ENCODE peak calls at places on chromosomes 16 and 17, in seven cellular contexts. One of them, this sample, is unnamed.
A peak's percentile ranks its signal among the peaks of the same experiment; 100 is the strongest.

GRCh38 chr17:29243792-29244191 is 2.9 kb upstream of the CRYBA1 start:
- DNase-seq in K562: peak; percentile 50
- DNase-seq in uterus: no peak
- DNase-seq in testis: peak; percentile 39
- DNase-seq in lower leg skin: no peak
- DNase-seq in stomach: no peak
- DNase-seq in endothelial cell of umbilical vein: no peak
- DNase-seq in this sample: no peak

GRCh38 chr17:1031711-1032110 is 34.8 kb downstream of the TIMM22 start:
- DNase-seq in endothelial cell of umbilical vein: no peak
- DNase-seq in lower leg skin: no peak
- DNase-seq in testis: peak; percentile 57
- DNase-seq in uterus: peak; percentile 76
- DNase-seq in K562: no peak
- DNase-seq in stomach: no peak
- DNase-seq in this sample: peak; percentile 83

GRCh38 chr16:84806256-84806889 is 13.4 kb upstream of the CRISPLD2 start:
- DNase-seq in testis: peak; percentile 35
- DNase-seq in K562: peak; percentile 75
- DNase-seq in stomach: peak; percentile 42
- DNase-seq in uterus: no peak
- DNase-seq in endothelial cell of umbilical vein: peak; percentile 80
- DNase-seq in lower leg skin: no peak
- DNase-seq in this sample: peak; percentile 78

GRCh38 chr17:18160128-18160856 is 23.3 kb upstream of the ALKBH5 start:
- DNase-seq in lower leg skin: no peak
- DNase-seq in endothelial cell of umbilical vein: no peak
- DNase-seq in uterus: no peak
- DNase-seq in stomach: no peak
- DNase-seq in K562: no peak
- DNase-seq in testis: no peak
- DNase-seq in this sample: no peak

GRCh38 chr16:83689385-83689831 is 118.4 kb upstream of the HSBP1 start:
- DNase-seq in endothelial cell of umbilical vein: peak; percentile 3
- DNase-seq in stomach: no peak
- DNase-seq in K562: no peak
- DNase-seq in testis: no peak
- DNase-seq in uterus: peak; percentile 17
- DNase-seq in lower leg skin: no peak
- DNase-seq in this sample: no peak

GRCh38 chr17:67143318-67143717 is 99.0 kb downstream of the CACNG1 start:
- DNase-seq in stomach: no peak
- DNase-seq in uterus: no peak
- DNase-seq in lower leg skin: no peak
- DNase-seq in endothelial cell of umbilical vein: no peak
- DNase-seq in testis: no peak
- DNase-seq in K562: no peak
- DNase-seq in this sample: no peak

GRCh38 chr16:53035176-53035942 is 17.3 kb downstream of the CHD9NB start:
- DNase-seq in uterus: no peak
- DNase-seq in lower leg skin: no peak
- DNase-seq in testis: no peak
- DNase-seq in endothelial cell of umbilical vein: no peak
- DNase-seq in K562: no peak
- DNase-seq in stomach: no peak
- DNase-seq in this sample: no peak

GRCh38 chr16:11152677-11153321 is 103.2 kb downstream of the SOCS1 start:
- DNase-seq in uterus: no peak
- DNase-seq in K562: peak; percentile 41
- DNase-seq in endothelial cell of umbilical vein: peak; percentile 15
- DNase-seq in lower leg skin: no peak
- DNase-seq in testis: no peak
- DNase-seq in stomach: no peak
- DNase-seq in this sample: no peak

GRCh38 chr17:72117470-72117747 is 3.4 kb upstream of the SOX9 start:
- DNase-seq in stomach: no peak
- DNase-seq in K562: no peak
- DNase-seq in testis: no peak
- DNase-seq in endothelial cell of umbilical vein: no peak
- DNase-seq in lower leg skin: peak; percentile 87
- DNase-seq in uterus: no peak
- DNase-seq in this sample: no peak

GRCh38 chr17:80263253-80264047 is 2.8 kb downstream of the RNF213 start:
- DNase-seq in K562: peak; percentile 70
- DNase-seq in endothelial cell of umbilical vein: peak; percentile 86
- DNase-seq in uterus: peak; percentile 90
- DNase-seq in stomach: peak; percentile 93
- DNase-seq in testis: peak; percentile 90
- DNase-seq in lower leg skin: peak; percentile 96
- DNase-seq in this sample: peak; percentile 90

GRCh38 chr17:78991906-78992532 is 12.3 kb upstream of the LGALS3BP start:
- DNase-seq in lower leg skin: peak; percentile 69
- DNase-seq in endothelial cell of umbilical vein: no peak
- DNase-seq in stomach: peak; percentile 11
- DNase-seq in K562: no peak
- DNase-seq in testis: no peak
- DNase-seq in uterus: peak; percentile 6
- DNase-seq in this sample: peak; percentile 9

GRCh38 chr17:58242171-58242784 is 3.9 kb downstream of the LPO start:
- DNase-seq in testis: no peak
- DNase-seq in stomach: no peak
- DNase-seq in endothelial cell of umbilical vein: no peak
- DNase-seq in lower leg skin: no peak
- DNase-seq in K562: no peak
- DNase-seq in uterus: no peak
- DNase-seq in this sample: no peak

GRCh38 chr17:41620583-41621434 is 3.6 kb downstream of the KRT17 start:
- DNase-seq in K562: no peak
- DNase-seq in testis: no peak
- DNase-seq in uterus: no peak
- DNase-seq in stomach: no peak
- DNase-seq in endothelial cell of umbilical vein: no peak
- DNase-seq in lower leg skin: peak; percentile 74
- DNase-seq in this sample: no peak

GRCh38 chr17:49916854-49917515 is 52.0 kb upstream of the DLX4 start:
- DNase-seq in lower leg skin: no peak
- DNase-seq in endothelial cell of umbilical vein: no peak
- DNase-seq in stomach: no peak
- DNase-seq in testis: no peak
- DNase-seq in uterus: no peak
- DNase-seq in K562: no peak
- DNase-seq in this sample: no peak

GRCh38 chr16:50153648-50154368 is 702 bp downstream of the TENT4B start:
- DNase-seq in stomach: no peak
- DNase-seq in uterus: peak; percentile 41
- DNase-seq in K562: peak; percentile 33
- DNase-seq in endothelial cell of umbilical vein: peak; percentile 28
- DNase-seq in lower leg skin: no peak
- DNase-seq in testis: no peak
- DNase-seq in this sample: peak; percentile 37

GRCh38 chr17:43398724-43399595 is at the start of gene ARL4D:
- DNase-seq in lower leg skin: peak; percentile 98
- DNase-seq in uterus: peak; percentile 93
- DNase-seq in K562: peak; percentile 61
- DNase-seq in endothelial cell of umbilical vein: peak; percentile 78
- DNase-seq in stomach: peak; percentile 91
- DNase-seq in testis: peak; percentile 96
- DNase-seq in this sample: peak; percentile 94

GRCh38 chr16:48126801-48127644 is 28.8 kb downstream of the ABCC12 start:
- DNase-seq in stomach: peak; percentile 78
- DNase-seq in lower leg skin: no peak
- DNase-seq in K562: no peak
- DNase-seq in testis: no peak
- DNase-seq in uterus: no peak
- DNase-seq in endothelial cell of umbilical vein: peak; percentile 57
- DNase-seq in this sample: no peak

GRCh38 chr16:66516808-66517585 is 32.9 kb downstream of the TK2 start:
- DNase-seq in uterus: peak; percentile 99
- DNase-seq in testis: peak; percentile 95
- DNase-seq in lower leg skin: peak; percentile 99
- DNase-seq in stomach: peak; percentile 97
- DNase-seq in endothelial cell of umbilical vein: peak; percentile 100
- DNase-seq in K562: peak; percentile 98
- DNase-seq in this sample: peak; percentile 99
- TF ChIP-seq POLR2A in uterus: peak; percentile 54
- TF ChIP-seq POLR2A in testis: no peak
- TF ChIP-seq POLR2A in lower leg skin: no peak
- TF ChIP-seq POLR2A in stomach: no peak
- TF ChIP-seq POLR2A in endothelial cell of umbilical vein: peak; percentile 83
- TF ChIP-seq POLR2A in K562: peak; percentile 86
- TF ChIP-seq POLR2A in this sample: no peak

GRCh38 chr16:68235882-68236803 is at the start of gene ESRP2:
- DNase-seq in uterus: no peak
- DNase-seq in lower leg skin: peak; percentile 93
- DNase-seq in K562: no peak
- DNase-seq in testis: no peak
- DNase-seq in endothelial cell of umbilical vein: no peak
- DNase-seq in stomach: peak; percentile 94
- DNase-seq in this sample: peak; percentile 39
- TF ChIP-seq POLR2A in uterus: no peak
- TF ChIP-seq POLR2A in lower leg skin: no peak
- TF ChIP-seq POLR2A in K562: no peak
- TF ChIP-seq POLR2A in testis: no peak
- TF ChIP-seq POLR2A in endothelial cell of umbilical vein: no peak
- TF ChIP-seq POLR2A in stomach: peak; percentile 94
- TF ChIP-seq POLR2A in this sample: no peak

GRCh38 chr17:65055708-65056638 is 567 bp downstream of the GNA13 start:
- DNase-seq in uterus: peak; percentile 56
- DNase-seq in stomach: peak; percentile 55
- DNase-seq in K562: peak; percentile 60
- DNase-seq in endothelial cell of umbilical vein: peak; percentile 75
- DNase-seq in lower leg skin: peak; percentile 94
- DNase-seq in testis: peak; percentile 80
- DNase-seq in this sample: peak; percentile 72
- TF ChIP-seq POLR2A in uterus: peak; percentile 35
- TF ChIP-seq POLR2A in stomach: peak; percentile 35
- TF ChIP-seq POLR2A in K562: no peak
- TF ChIP-seq POLR2A in endothelial cell of umbilical vein: no peak
- TF ChIP-seq POLR2A in lower leg skin: no peak
- TF ChIP-seq POLR2A in testis: peak; percentile 32
- TF ChIP-seq POLR2A in this sample: peak; percentile 56

DNA sequence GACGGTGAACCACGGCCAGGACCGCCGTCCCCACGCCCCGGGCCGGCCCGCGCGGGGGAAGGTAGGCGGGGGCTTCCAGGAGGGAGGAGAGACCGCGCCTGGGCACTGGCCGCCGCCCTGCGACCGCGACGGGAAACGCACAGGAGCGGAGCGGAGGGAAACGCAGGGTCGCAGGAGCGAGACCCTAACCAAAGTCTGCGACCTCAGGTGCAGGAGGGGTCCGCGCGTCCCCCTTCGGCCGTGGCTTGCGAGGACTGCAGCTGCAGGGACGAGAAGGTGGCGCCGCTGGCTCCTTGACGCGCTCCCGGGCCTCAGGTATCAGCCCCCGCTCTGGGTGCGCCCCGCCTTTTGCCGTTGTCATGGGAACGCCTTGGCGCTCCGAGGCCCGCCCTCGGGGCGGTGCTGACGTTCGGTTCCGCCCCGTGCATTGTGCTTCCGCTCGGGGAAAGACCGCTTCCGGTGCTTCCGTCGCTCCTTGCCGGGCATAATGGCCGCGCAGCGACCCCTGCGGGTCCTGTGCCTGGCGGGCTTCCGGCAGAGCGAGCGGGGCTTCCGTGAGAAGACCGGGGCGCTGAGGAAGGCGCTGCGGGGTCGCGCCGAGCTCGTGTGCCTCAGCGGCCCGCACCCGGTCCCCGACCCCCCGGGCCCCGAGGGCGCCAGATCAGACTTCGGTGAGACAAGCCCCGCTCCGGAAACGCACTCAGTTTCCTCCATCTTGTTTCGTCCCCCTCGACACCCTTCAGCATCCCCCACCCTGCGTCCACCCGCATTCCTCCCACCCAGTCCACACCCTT is at the start of gene OVCA2:
- DNase-seq in uterus: peak; percentile 94
- DNase-seq in testis: peak; percentile 97
- DNase-seq in K562: peak; percentile 94
- DNase-seq in stomach: peak; percentile 97
- DNase-seq in endothelial cell of umbilical vein: peak; percentile 93
- DNase-seq in lower leg skin: peak; percentile 98
- DNase-seq in this sample: peak; percentile 97
- TF ChIP-seq POLR2A in uterus: peak; percentile 62
- TF ChIP-seq POLR2A in testis: peak; percentile 17
- TF ChIP-seq POLR2A in K562: peak; percentile 80
- TF ChIP-seq POLR2A in stomach: no peak
- TF ChIP-seq POLR2A in endothelial cell of umbilical vein: peak; percentile 87
- TF ChIP-seq POLR2A in lower leg skin: no peak
- TF ChIP-seq POLR2A in this sample: no peak

This sample was measured in heart left ventricle.